ENCODE peak calls at places on chromosomes 6 and 20, in seven cellular contexts. X, P, L, G, T, Q and A are unnamed samples.

GRCh38 chr20:46720776-46721425 is 11.5 kb downstream of the SLC2A10 start:
- DNase-seq in X (no peak), P (no peak), L (no peak), G (no peak), T (no peak), Q (no peak), A (no peak)

GRCh38 chr6:110509617-110510231 is 33.3 kb upstream of the SLC22A16 start:
- DNase-seq in X (no peak), P (no peak), L (peak; percentile 75), G (no peak), T (peak; percentile 79), Q (no peak), A (peak; percentile 86)

GRCh38 chr6:124633655-124634054 is 328.6 kb upstream of the RNF217 start:
- DNase-seq in X (no peak), P (no peak), L (no peak), G (no peak), T (no peak), Q (no peak), A (no peak)

GRCh38 chr6:136401749-136402148 is 112.1 kb upstream of the BCLAF1 start:
- DNase-seq in X (no peak), P (no peak), L (peak; percentile 31), G (no peak), T (peak; percentile 9), Q (no peak), A (peak; percentile 37)

GRCh38 chr6:148462203-148462602 is 119.6 kb downstream of the SASH1 start:
- DNase-seq in X (no peak), P (no peak), L (no peak), G (no peak), T (no peak), Q (no peak), A (peak; percentile 39)

GRCh38 chr20:52585333-52585732 is 386.8 kb upstream of the TSHZ2 start:
- DNase-seq in X (no peak), P (no peak), L (no peak), G (no peak), T (peak; percentile 29), Q (no peak), A (no peak)

GRCh38 chr6:159608961-159609673 is 83.9 kb downstream of the SOD2 start:
- DNase-seq in X (no peak), P (no peak), L (peak; percentile 9), G (no peak), T (peak; percentile 66), Q (no peak), A (peak; percentile 27)

GRCh38 chr6:150775804-150776203 is 89.7 kb upstream of the MTHFD1L start:
- DNase-seq in X (no peak), P (no peak), L (no peak), G (no peak), T (no peak), Q (no peak), A (peak; percentile 68)

GRCh38 chr6:37477186-37477585 is 22.5 kb downstream of the CCDC167 start:
- DNase-seq in X (no peak), P (no peak), L (no peak), G (no peak), T (no peak), Q (no peak), A (no peak)

GRCh38 chr20:48618052-48618451 is 209.7 kb downstream of the PREX1 start:
- DNase-seq in X (no peak), P (no peak), L (no peak), G (no peak), T (no peak), Q (no peak), A (no peak)

GRCh38 chr6:36075656-36076055 is 48.0 kb downstream of the MAPK14 start:
- DNase-seq in X (peak; percentile 5), P (no peak), L (no peak), G (no peak), T (peak; percentile 54), Q (no peak), A (no peak)

GRCh38 chr20:50394569-50394968 is 115.6 kb upstream of the PTPN1 start:
- DNase-seq in X (no peak), P (no peak), L (no peak), G (no peak), T (no peak), Q (no peak), A (no peak)

GRCh38 chr6:149235130-149235561 is 82.4 kb upstream of the TAB2 start:
- DNase-seq in X (no peak), P (no peak), L (peak; percentile 58), G (no peak), T (peak; percentile 84), Q (no peak), A (peak; percentile 86)

GRCh38 chr6:28563420-28564095 is 37.9 kb downstream of the GPX5 start:
- DNase-seq in X (no peak), P (no peak), L (no peak), G (no peak), T (no peak), Q (no peak), A (no peak)

GRCh38 chr6:113102761-113103160 is 754.4 kb upstream of the MARCKS start:
- DNase-seq in X (no peak), P (no peak), L (no peak), G (no peak), T (no peak), Q (no peak), A (peak; percentile 33)

GRCh38 chr6:132623446-132623845 is 629 bp downstream of the TAAR2 start:
- DNase-seq in X (no peak), P (no peak), L (no peak), G (no peak), T (no peak), Q (no peak), A (no peak)

GRCh38 chr6:169441292-169441691 is 187.6 kb upstream of the THBS2 start:
- DNase-seq in X (no peak), P (no peak), L (no peak), G (no peak), T (no peak), Q (no peak), A (no peak)

GRCh38 chr20:33656010-33656782 is 5.9 kb upstream of the C20orf144 start:
- DNase-seq in X (no peak), P (no peak), L (no peak), G (no peak), T (no peak), Q (no peak), A (no peak)

GRCh38 chr20:10332656-10333421 is 101.2 kb downstream of the MKKS start:
- DNase-seq in X (no peak), P (no peak), L (no peak), G (peak; percentile 64), T (no peak), Q (no peak), A (no peak)

GRCh38 chr6:129740013-129740412 is 30.0 kb upstream of the ARHGAP18 start:
- DNase-seq in X (no peak), P (no peak), L (no peak), G (no peak), T (no peak), Q (no peak), A (no peak)

GRCh38 chr20:61922411-61922810 is 143.3 kb downstream of the TAF4 start:
- DNase-seq in X (no peak), P (no peak), L (no peak), G (no peak), T (no peak), Q (no peak), A (no peak)

GRCh38 chr6:4480788-4481725 is 295.1 kb upstream of the CDYL start:
- DNase-seq in X (no peak), P (no peak), L (no peak), G (no peak), T (no peak), Q (no peak), A (no peak)

GRCh38 chr20:46128310-46129151 is 10.4 kb downstream of the CD40 start:
- DNase-seq in X (no peak), P (no peak), L (no peak), G (no peak), T (no peak), Q (no peak), A (peak; percentile 52)

GRCh38 chr6:168127384-168127868 is 48.4 kb upstream of the FRMD1 start:
- DNase-seq in X (no peak), P (no peak), L (no peak), G (no peak), T (no peak), Q (no peak), A (no peak)

GRCh38 chr20:21167261-21167660 is 41.4 kb downstream of the KIZ start:
- DNase-seq in X (no peak), P (no peak), L (no peak), G (no peak), T (no peak), Q (no peak), A (no peak)

GRCh38 chr6:167714166-167714565 is 112.5 kb upstream of the AFDN start:
- DNase-seq in X (no peak), P (no peak), L (no peak), G (no peak), T (no peak), Q (no peak), A (no peak)

GRCh38 chr6:7919871-7920270 is 9.3 kb upstream of the TXNDC5 start:
- DNase-seq in X (no peak), P (no peak), L (no peak), G (peak; percentile 66), T (peak; percentile 95), Q (no peak), A (peak; percentile 41)

GRCh38 chr20:1906361-1907051 is 11.3 kb downstream of the SIRPA start:
- DNase-seq in X (no peak), P (no peak), L (no peak), G (no peak), T (no peak), Q (no peak), A (no peak)

GRCh38 chr6:54238407-54238806 is 69.8 kb upstream of the TINAG start:
- DNase-seq in X (no peak), P (no peak), L (peak; percentile 23), G (no peak), T (no peak), Q (no peak), A (no peak)

GRCh38 chr6:27791182-27791939 is 120.8 kb downstream of the OR2B2 start:
- DNase-seq in X (no peak), P (no peak), L (no peak), G (peak; percentile 35), T (peak; percentile 84), Q (peak; percentile 17), A (peak; percentile 84)

GRCh38 chr20:34522969-34523871 is 7.0 kb downstream of the DYNLRB1 start:
- DNase-seq in X (peak; percentile 37), P (no peak), L (peak; percentile 40), G (peak; percentile 54), T (peak; percentile 67), Q (no peak), A (peak; percentile 81)

GRCh38 chr6:143555582-143555981 is 44.1 kb upstream of the FUCA2 start:
- DNase-seq in X (no peak), P (no peak), L (no peak), G (no peak), T (no peak), Q (no peak), A (no peak)

GRCh38 chr6:157681041-157681650 is 141.9 kb upstream of the SNX9 start:
- DNase-seq in X (no peak), P (no peak), L (no peak), G (no peak), T (no peak), Q (no peak), A (no peak)

GRCh38 chr20:4247898-4248858 is 232.8 kb upstream of the RNF24 start:
- DNase-seq in X (no peak), P (no peak), L (no peak), G (no peak), T (no peak), Q (no peak), A (no peak)

GRCh38 chr6:19342616-19343015 is 494.6 kb upstream of the ID4 start:
- DNase-seq in X (no peak), P (no peak), L (no peak), G (no peak), T (peak; percentile 33), Q (no peak), A (no peak)

GRCh38 chr6:143842468-143842901 is 653 bp upstream of the LTV1 start:
- DNase-seq in X (no peak), P (no peak), L (no peak), G (peak; percentile 9), T (no peak), Q (peak; percentile 41), A (no peak)

GRCh38 chr20:32040142-32040953 is 11.7 kb upstream of the HCK start:
- DNase-seq in X (no peak), P (no peak), L (no peak), G (peak; percentile 15), T (peak; percentile 87), Q (no peak), A (no peak)